ENCODE peak calls at places on chromosomes 11 and 22, in nine cellular contexts. T, W, N, F, L, M, Z, I and X are unnamed samples. For H3K36me3, the result is how much of the 10 kb centered on the place peaks cover.

GRCh38 chr22:24026056-24026455 is 15.0 kb downstream of the CABIN1 start:
- DNase-seq in L (no peak), N (no peak), Z (no peak), F (no peak), W (no peak), T (no peak), I (no peak), M (no peak), X (no peak)

GRCh38 chr11:75425422-75425821 is 7.6 kb downstream of the KLHL35 start:
- DNase-seq in F (no peak), I (no peak), L (peak), M (no peak), T (no peak), Z (no peak), W (no peak), N (no peak), X (peak)

GRCh38 chr22:17838180-17838865 is 64.1 kb upstream of the BID start:
- DNase-seq in M (no peak), L (no peak), I (no peak), T (no peak), N (no peak), W (no peak), Z (no peak), F (no peak), X (no peak)

GRCh38 chr22:19180234-19180633 is 1.7 kb upstream of the SLC25A1 start:
- DNase-seq in M (no peak), Z (no peak), N (no peak), W (no peak), T (no peak), F (no peak), L (no peak), I (no peak), X (no peak)

GRCh38 chr11:106763516-106763915 is 254.8 kb downstream of the GUCY1A2 start:
- DNase-seq in W (no peak), Z (peak), M (no peak), I (no peak), T (no peak), N (no peak), L (no peak), F (no peak), X (no peak)

GRCh38 chr11:6757373-6757967 is 14.3 kb downstream of the OR2AG2 start:
- DNase-seq in I (peak), Z (peak), M (peak), W (no peak), L (peak), N (peak), T (peak), F (peak), X (peak)

GRCh38 chr11:27039873-27040272 is 742 bp upstream of the BBOX1 start:
- DNase-seq in N (no peak), I (no peak), W (no peak), M (no peak), L (no peak), T (no peak), F (no peak), Z (no peak), X (peak)

GRCh38 chr22:49064836-49065235 is 762.8 kb downstream of the BRD1 start:
- DNase-seq in M (no peak), L (no peak), Z (no peak), N (no peak), T (no peak), I (no peak), F (no peak), W (no peak), X (no peak)

GRCh38 chr11:7020183-7020917 is at the start of the genes NLRP14 and ZNF214:
- DNase-seq in W (no peak), Z (peak), T (peak), N (peak), M (no peak), I (peak), L (peak), F (peak), X (peak)

GRCh38 chr11:13667245-13667644 is 1.2 kb upstream of the FAR1 start:
- DNase-seq in F (no peak), I (no peak), L (no peak), W (no peak), M (no peak), T (no peak), Z (no peak), N (no peak), X (no peak)

GRCh38 chr11:78082146-78082545 is 2.5 kb upstream of the NDUFC2 start:
- DNase-seq in Z (no peak), M (no peak), N (no peak), F (no peak), L (no peak), I (no peak), T (no peak), W (no peak), X (no peak)

GRCh38 chr11:13286247-13286821 is 8.7 kb downstream of the BMAL1 start:
- DNase-seq in W (no peak), M (no peak), L (no peak), F (no peak), N (no peak), Z (no peak), I (no peak), T (no peak), X (no peak)

GRCh38 chr11:4884341-4884740 is 2.6 kb downstream of the OR51T1 start:
- DNase-seq in F (no peak), L (no peak), M (no peak), N (no peak), Z (no peak), W (no peak), I (no peak), T (no peak), X (no peak)

GRCh38 chr11:61021661-61022212 is 50.3 kb downstream of the CD6 start:
- DNase-seq in Z (no peak), L (no peak), F (no peak), M (peak), N (no peak), I (no peak), W (no peak), T (peak), X (peak)

GRCh38 chr11:115306703-115307102 is 197.5 kb downstream of the CADM1 start:
- DNase-seq in F (no peak), I (no peak), L (no peak), N (no peak), W (no peak), Z (no peak), M (no peak), T (no peak), X (no peak)

GRCh38 chr11:61637287-61637686 is 42.9 kb upstream of the DAGLA start:
- DNase-seq in L (no peak), F (no peak), T (no peak), N (no peak), M (no peak), Z (no peak), W (no peak), I (no peak), X (peak)

GRCh38 chr22:49405590-49405989 is 422.1 kb downstream of the BRD1 start:
- DNase-seq in T (no peak), Z (no peak), N (no peak), W (no peak), F (no peak), M (no peak), I (no peak), L (no peak), X (no peak)

GRCh38 chr11:85407648-85408047 is 219.5 kb downstream of the DLG2 start:
- DNase-seq in F (no peak), W (no peak), Z (no peak), I (no peak), L (no peak), M (no peak), N (no peak), T (no peak), X (no peak)

GRCh38 chr22:26763633-26764295 is 106.4 kb downstream of the MIAT start:
- DNase-seq in F (no peak), L (no peak), T (no peak), M (no peak), N (peak), I (peak), Z (peak), W (no peak), X (no peak)

GRCh38 chr22:42720263-42721044 is at the start of gene A4GALT:
- DNase-seq in L (no peak), M (no peak), I (no peak), F (no peak), T (no peak), Z (peak), N (no peak), W (no peak), X (peak)

GRCh38 chr22:50173221-50173982 is 2.9 kb downstream of the PANX2 start:
- DNase-seq in T (no peak), L (peak), I (no peak), Z (no peak), M (no peak), W (no peak), N (no peak), F (peak), X (no peak)

GRCh38 chr11:48307760-48308386 is 1.9 kb downstream of the OR4S1 start:
- DNase-seq in W (no peak), I (peak), T (peak), L (peak), M (peak), F (peak), N (peak), Z (peak), X (peak)

DNA sequence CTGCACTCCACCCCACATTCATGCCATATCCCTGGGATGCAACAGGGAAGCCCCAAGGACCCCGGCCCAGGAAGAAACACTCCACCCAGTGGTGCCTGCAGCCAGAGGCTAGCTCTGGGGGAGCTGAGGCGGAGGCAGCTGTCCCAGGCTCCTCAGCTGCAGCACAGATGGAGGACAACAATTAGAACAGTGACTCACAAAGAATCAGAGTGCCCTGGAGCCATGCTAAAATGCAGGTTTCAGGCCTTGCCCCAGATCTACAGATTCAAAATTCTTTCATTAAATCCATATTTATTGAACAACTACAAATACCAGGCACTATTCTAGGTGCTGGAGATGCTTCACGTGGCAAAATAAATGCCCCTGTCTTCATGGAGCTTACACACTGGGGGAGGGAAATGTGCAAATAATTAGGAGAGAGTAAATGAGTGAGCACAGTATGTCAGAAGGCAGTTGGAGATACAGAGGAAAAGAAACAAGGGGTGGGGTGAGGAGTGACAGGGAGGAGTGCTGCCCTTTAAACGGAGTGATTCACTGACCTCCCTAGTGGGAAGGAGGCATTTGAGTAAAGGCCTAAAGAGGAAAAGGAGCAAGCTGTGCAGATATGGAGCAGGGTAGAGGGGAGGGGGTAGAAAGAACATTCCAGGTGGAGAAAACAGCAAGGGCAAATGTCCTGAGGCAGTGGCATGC is 73.3 kb upstream of the CSNK2A3 start:
- DNase-seq in F (no peak), N (no peak), T (no peak), I (no peak), L (no peak), M (no peak), W (no peak), Z (no peak), X (no peak)
- H3K4me3 ChIP-seq in F (no peak), N (no peak), T (no peak), I (no peak), L (no peak), M (no peak), W (no peak), Z (no peak), X (no peak)

GRCh38 chr11:2394818-2395105 is 5.8 kb upstream of the TSSC4 start:
- DNase-seq in W (no peak), L (no peak), N (no peak), T (no peak), M (no peak), F (no peak), I (no peak), Z (no peak), X (no peak)
- H3K36me3 ChIP-seq in W (half or more), L (under half), N (half or more), T (under half), M (under half), F (half or more), I (half or more), Z (half or more), X (under half)

GRCh38 chr11:118670063-118670462 is 9.4 kb downstream of the TREH start:
- DNase-seq in L (no peak), Z (no peak), F (no peak), I (no peak), T (no peak), W (no peak), N (no peak), M (no peak), X (no peak)
- H3K4me3 ChIP-seq in L (no peak), Z (no peak), F (no peak), I (no peak), T (no peak), W (no peak), N (no peak), M (no peak), X (no peak)

GRCh38 chr11:62792193-62792575 is 378 bp upstream of the TMEM223 start:
- DNase-seq in F (peak), L (peak), W (no peak), N (peak), T (no peak), I (no peak), M (peak), Z (no peak), X (peak)
- H3K36me3 ChIP-seq in F (half or more), L (under half), W (under half), N (half or more), T (under half), I (half or more), M (half or more), Z (half or more), X (under half)

GRCh38 chr22:47092896-47093311 is 330.5 kb downstream of the TBC1D22A start:
- DNase-seq in T (no peak), I (peak), L (no peak), M (no peak), Z (peak), F (peak), N (peak), W (no peak), X (peak)

GRCh38 chr22:47089796-47090460 is 327.5 kb downstream of the TBC1D22A start:
- DNase-seq in Z (no peak), I (no peak), L (no peak), N (no peak), M (no peak), F (peak), W (no peak), T (no peak), X (peak)

GRCh38 chr22:47091921-47092700 is 329.7 kb downstream of the TBC1D22A start:
- DNase-seq in N (no peak), F (peak), W (no peak), Z (no peak), L (no peak), M (no peak), I (no peak), T (no peak), X (no peak)

GRCh38 chr22:47090591-47091240 is 328.3 kb downstream of the TBC1D22A start:
- DNase-seq in Z (peak), F (peak), T (no peak), M (peak), L (no peak), I (peak), W (no peak), N (peak), X (peak)

GRCh38 chr22:47091241-47091691 is 328.8 kb downstream of the TBC1D22A start:
- DNase-seq in W (no peak), M (peak), Z (peak), N (no peak), T (no peak), L (no peak), F (peak), I (no peak), X (peak)
- H3K4me3 ChIP-seq in W (no peak), M (peak), Z (peak), N (peak), T (no peak), L (no peak), F (peak), I (peak), X (peak)

GRCh38 chr11:70844387-70844786 is 408.0 kb downstream of the SHANK2 start:
- DNase-seq in L (no peak), T (no peak), F (no peak), W (no peak), I (no peak), N (peak), M (no peak), Z (no peak), X (peak)

GRCh38 chr11:70846781-70847400 is 405.5 kb downstream of the SHANK2 start:
- DNase-seq in N (no peak), T (no peak), I (no peak), L (no peak), W (no peak), F (no peak), M (no peak), Z (no peak), X (no peak)

GRCh38 chr11:70848243-70848750 is 404.1 kb downstream of the SHANK2 start:
- DNase-seq in F (no peak), I (no peak), Z (no peak), T (no peak), W (no peak), L (no peak), M (no peak), N (no peak), X (no peak)

GRCh38 chr11:70843906-70844305 is 408.5 kb downstream of the SHANK2 start:
- DNase-seq in F (no peak), L (no peak), W (no peak), Z (no peak), M (no peak), T (no peak), N (no peak), I (no peak), X (no peak)

GRCh38 chr11:70845761-70846160 is 406.6 kb downstream of the SHANK2 start:
- DNase-seq in I (no peak), F (no peak), Z (no peak), M (no peak), N (no peak), W (no peak), L (no peak), T (no peak), X (no peak)
- H3K36me3 ChIP-seq in I (under half), F (under half), Z (under half), M (under half), N (under half), W (under half), L (under half), T (under half), X (under half)

GRCh38 chr22:31233001-31233400 is 20.9 kb downstream of the LIMK2 start:
- DNase-seq in I (no peak), T (no peak), L (no peak), N (no peak), W (no peak), M (no peak), F (no peak), Z (no peak), X (no peak)
- H3K4me3 ChIP-seq in I (no peak), T (no peak), L (no peak), N (no peak), W (no peak), M (no peak), F (no peak), Z (no peak), X (no peak)